ENCODE peak calls at places on chromosomes 1 and 21, in eight cellular contexts. One of them, this sample, is unnamed.
A peak's percentile ranks its signal among the peaks of the same experiment; 100 is the strongest.

GRCh38 chr1:197902131-197902453 is 338 bp upstream of the C1orf53 start:
- DNase-seq in left cardiac atrium: no peak
- DNase-seq in astrocyte of the spinal cord: no peak
- DNase-seq in AG10803: no peak
- DNase-seq in T-cell: no peak
- DNase-seq in activated gamma-delta T cell treated with Interleukin-2 at 50 U/mL for 16 hours: no peak
- DNase-seq in amygdala: no peak
- DNase-seq in activated CD4-positive, alpha-beta T cell treated with anti-CD3 and anti-CD28 coated beads, Interleukin-2, amount 10 ng/mL, durations not matched to agents 7 days and 5 days: no peak
- DNase-seq in this sample: no peak

GRCh38 chr1:167489581-167490340 is 28.6 kb downstream of the CD247 start:
- DNase-seq in left cardiac atrium: no peak
- DNase-seq in astrocyte of the spinal cord: no peak
- DNase-seq in AG10803: no peak
- DNase-seq in T-cell: peak; percentile 57
- DNase-seq in activated gamma-delta T cell treated with Interleukin-2 at 50 U/mL for 16 hours: peak; percentile 52
- DNase-seq in amygdala: no peak
- DNase-seq in activated CD4-positive, alpha-beta T cell treated with anti-CD3 and anti-CD28 coated beads, Interleukin-2, amount 10 ng/mL, durations not matched to agents 7 days and 5 days: peak; percentile 49
- DNase-seq in this sample: no peak

GRCh38 chr1:116325922-116326321 is 47.1 kb upstream of the ATP1A1 start:
- DNase-seq in left cardiac atrium: no peak
- DNase-seq in astrocyte of the spinal cord: no peak
- DNase-seq in AG10803: no peak
- DNase-seq in T-cell: peak; percentile 38
- DNase-seq in activated gamma-delta T cell treated with Interleukin-2 at 50 U/mL for 16 hours: peak; percentile 37
- DNase-seq in amygdala: no peak
- DNase-seq in activated CD4-positive, alpha-beta T cell treated with anti-CD3 and anti-CD28 coated beads, Interleukin-2, amount 10 ng/mL, durations not matched to agents 7 days and 5 days: peak; percentile 67
- DNase-seq in this sample: no peak

GRCh38 chr1:23585321-23586022 is 26.2 kb upstream of the ID3 start:
- DNase-seq in left cardiac atrium: no peak
- DNase-seq in astrocyte of the spinal cord: peak; percentile 94
- DNase-seq in AG10803: peak; percentile 99
- DNase-seq in T-cell: no peak
- DNase-seq in activated gamma-delta T cell treated with Interleukin-2 at 50 U/mL for 16 hours: no peak
- DNase-seq in amygdala: no peak
- DNase-seq in activated CD4-positive, alpha-beta T cell treated with anti-CD3 and anti-CD28 coated beads, Interleukin-2, amount 10 ng/mL, durations not matched to agents 7 days and 5 days: no peak
- DNase-seq in this sample: no peak

GRCh38 chr1:204660509-204660908 is 25.0 kb downstream of the LRRN2 start:
- DNase-seq in left cardiac atrium: no peak
- DNase-seq in astrocyte of the spinal cord: no peak
- DNase-seq in AG10803: peak; percentile 70
- DNase-seq in T-cell: no peak
- DNase-seq in activated gamma-delta T cell treated with Interleukin-2 at 50 U/mL for 16 hours: no peak
- DNase-seq in amygdala: no peak
- DNase-seq in activated CD4-positive, alpha-beta T cell treated with anti-CD3 and anti-CD28 coated beads, Interleukin-2, amount 10 ng/mL, durations not matched to agents 7 days and 5 days: no peak
- DNase-seq in this sample: no peak

GRCh38 chr1:1438531-1439381 is 3.3 kb downstream of the VWA1 start:
- DNase-seq in left cardiac atrium: no peak
- DNase-seq in astrocyte of the spinal cord: no peak
- DNase-seq in AG10803: no peak
- DNase-seq in T-cell: no peak
- DNase-seq in activated gamma-delta T cell treated with Interleukin-2 at 50 U/mL for 16 hours: no peak
- DNase-seq in amygdala: no peak
- DNase-seq in activated CD4-positive, alpha-beta T cell treated with anti-CD3 and anti-CD28 coated beads, Interleukin-2, amount 10 ng/mL, durations not matched to agents 7 days and 5 days: no peak
- DNase-seq in this sample: no peak

GRCh38 chr21:14010729-14011128 is 200.0 kb downstream of the LIPI start:
- DNase-seq in left cardiac atrium: no peak
- DNase-seq in astrocyte of the spinal cord: no peak
- DNase-seq in AG10803: no peak
- DNase-seq in T-cell: no peak
- DNase-seq in activated gamma-delta T cell treated with Interleukin-2 at 50 U/mL for 16 hours: no peak
- DNase-seq in amygdala: no peak
- DNase-seq in activated CD4-positive, alpha-beta T cell treated with anti-CD3 and anti-CD28 coated beads, Interleukin-2, amount 10 ng/mL, durations not matched to agents 7 days and 5 days: no peak
- DNase-seq in this sample: no peak

GRCh38 chr1:169528214-169529067 is 42.7 kb upstream of the SLC19A2 start:
- DNase-seq in left cardiac atrium: no peak
- DNase-seq in astrocyte of the spinal cord: no peak
- DNase-seq in AG10803: no peak
- DNase-seq in T-cell: no peak
- DNase-seq in activated gamma-delta T cell treated with Interleukin-2 at 50 U/mL for 16 hours: no peak
- DNase-seq in amygdala: no peak
- DNase-seq in activated CD4-positive, alpha-beta T cell treated with anti-CD3 and anti-CD28 coated beads, Interleukin-2, amount 10 ng/mL, durations not matched to agents 7 days and 5 days: no peak
- DNase-seq in this sample: no peak

GRCh38 chr1:235640580-235640979 is 9.0 kb downstream of the GNG4 start:
- DNase-seq in left cardiac atrium: no peak
- DNase-seq in astrocyte of the spinal cord: no peak
- DNase-seq in AG10803: no peak
- DNase-seq in T-cell: no peak
- DNase-seq in activated gamma-delta T cell treated with Interleukin-2 at 50 U/mL for 16 hours: no peak
- DNase-seq in amygdala: no peak
- DNase-seq in activated CD4-positive, alpha-beta T cell treated with anti-CD3 and anti-CD28 coated beads, Interleukin-2, amount 10 ng/mL, durations not matched to agents 7 days and 5 days: no peak
- DNase-seq in this sample: peak; percentile 4

GRCh38 chr1:98316286-98316685 is 345.2 kb upstream of the SNX7 start:
- DNase-seq in left cardiac atrium: no peak
- DNase-seq in astrocyte of the spinal cord: peak; percentile 68
- DNase-seq in AG10803: peak; percentile 17
- DNase-seq in T-cell: no peak
- DNase-seq in activated gamma-delta T cell treated with Interleukin-2 at 50 U/mL for 16 hours: no peak
- DNase-seq in amygdala: no peak
- DNase-seq in activated CD4-positive, alpha-beta T cell treated with anti-CD3 and anti-CD28 coated beads, Interleukin-2, amount 10 ng/mL, durations not matched to agents 7 days and 5 days: no peak
- DNase-seq in this sample: no peak

GRCh38 chr1:99674665-99675064 is 28.8 kb downstream of the PALMD start:
- DNase-seq in left cardiac atrium: no peak
- DNase-seq in astrocyte of the spinal cord: no peak
- DNase-seq in AG10803: no peak
- DNase-seq in T-cell: no peak
- DNase-seq in activated gamma-delta T cell treated with Interleukin-2 at 50 U/mL for 16 hours: no peak
- DNase-seq in amygdala: no peak
- DNase-seq in activated CD4-positive, alpha-beta T cell treated with anti-CD3 and anti-CD28 coated beads, Interleukin-2, amount 10 ng/mL, durations not matched to agents 7 days and 5 days: no peak
- DNase-seq in this sample: no peak

GRCh38 chr1:173062156-173062938 is 11.6 kb upstream of the TNFSF18 start:
- DNase-seq in left cardiac atrium: no peak
- DNase-seq in astrocyte of the spinal cord: peak; percentile 68
- DNase-seq in AG10803: peak; percentile 74
- DNase-seq in T-cell: no peak
- DNase-seq in activated gamma-delta T cell treated with Interleukin-2 at 50 U/mL for 16 hours: no peak
- DNase-seq in amygdala: no peak
- DNase-seq in activated CD4-positive, alpha-beta T cell treated with anti-CD3 and anti-CD28 coated beads, Interleukin-2, amount 10 ng/mL, durations not matched to agents 7 days and 5 days: no peak
- DNase-seq in this sample: no peak

GRCh38 chr1:62247391-62248168 is 52.9 kb downstream of the L1TD1 start:
- DNase-seq in left cardiac atrium: no peak
- DNase-seq in astrocyte of the spinal cord: no peak
- DNase-seq in AG10803: no peak
- DNase-seq in T-cell: no peak
- DNase-seq in activated gamma-delta T cell treated with Interleukin-2 at 50 U/mL for 16 hours: no peak
- DNase-seq in amygdala: no peak
- DNase-seq in activated CD4-positive, alpha-beta T cell treated with anti-CD3 and anti-CD28 coated beads, Interleukin-2, amount 10 ng/mL, durations not matched to agents 7 days and 5 days: no peak
- DNase-seq in this sample: no peak

GRCh38 chr1:32116531-32116930 is 8.7 kb downstream of the KPNA6 start:
- DNase-seq in left cardiac atrium: no peak
- DNase-seq in astrocyte of the spinal cord: no peak
- DNase-seq in AG10803: peak; percentile 37
- DNase-seq in T-cell: no peak
- DNase-seq in activated gamma-delta T cell treated with Interleukin-2 at 50 U/mL for 16 hours: no peak
- DNase-seq in amygdala: no peak
- DNase-seq in activated CD4-positive, alpha-beta T cell treated with anti-CD3 and anti-CD28 coated beads, Interleukin-2, amount 10 ng/mL, durations not matched to agents 7 days and 5 days: no peak
- DNase-seq in this sample: no peak

GRCh38 chr1:59183918-59184317 is 113.0 kb upstream of the FGGY start:
- DNase-seq in left cardiac atrium: no peak
- DNase-seq in astrocyte of the spinal cord: no peak
- DNase-seq in AG10803: no peak
- DNase-seq in T-cell: no peak
- DNase-seq in activated gamma-delta T cell treated with Interleukin-2 at 50 U/mL for 16 hours: no peak
- DNase-seq in amygdala: no peak
- DNase-seq in activated CD4-positive, alpha-beta T cell treated with anti-CD3 and anti-CD28 coated beads, Interleukin-2, amount 10 ng/mL, durations not matched to agents 7 days and 5 days: no peak
- DNase-seq in this sample: no peak

GRCh38 chr1:117613969-117614865 is 8.4 kb downstream of the TENT5C start:
- DNase-seq in left cardiac atrium: no peak
- DNase-seq in astrocyte of the spinal cord: no peak
- DNase-seq in AG10803: no peak
- DNase-seq in T-cell: no peak
- DNase-seq in activated gamma-delta T cell treated with Interleukin-2 at 50 U/mL for 16 hours: no peak
- DNase-seq in amygdala: no peak
- DNase-seq in activated CD4-positive, alpha-beta T cell treated with anti-CD3 and anti-CD28 coated beads, Interleukin-2, amount 10 ng/mL, durations not matched to agents 7 days and 5 days: no peak
- DNase-seq in this sample: no peak

GRCh38 chr1:218904401-218904800 is 269.3 kb upstream of the LYPLAL1 start:
- DNase-seq in left cardiac atrium: no peak
- DNase-seq in astrocyte of the spinal cord: no peak
- DNase-seq in AG10803: no peak
- DNase-seq in T-cell: no peak
- DNase-seq in activated gamma-delta T cell treated with Interleukin-2 at 50 U/mL for 16 hours: no peak
- DNase-seq in amygdala: no peak
- DNase-seq in activated CD4-positive, alpha-beta T cell treated with anti-CD3 and anti-CD28 coated beads, Interleukin-2, amount 10 ng/mL, durations not matched to agents 7 days and 5 days: no peak
- DNase-seq in this sample: no peak

GRCh38 chr1:186165303-186165702 is 209.8 kb downstream of the TPR start:
- DNase-seq in left cardiac atrium: no peak
- DNase-seq in astrocyte of the spinal cord: no peak
- DNase-seq in AG10803: no peak
- DNase-seq in T-cell: no peak
- DNase-seq in activated gamma-delta T cell treated with Interleukin-2 at 50 U/mL for 16 hours: no peak
- DNase-seq in amygdala: no peak
- DNase-seq in activated CD4-positive, alpha-beta T cell treated with anti-CD3 and anti-CD28 coated beads, Interleukin-2, amount 10 ng/mL, durations not matched to agents 7 days and 5 days: no peak
- DNase-seq in this sample: no peak

GRCh38 chr1:65949230-65949626 is 156.5 kb downstream of the PDE4B start:
- DNase-seq in left cardiac atrium: no peak
- DNase-seq in astrocyte of the spinal cord: no peak
- DNase-seq in AG10803: peak; percentile 48
- DNase-seq in T-cell: no peak
- DNase-seq in activated gamma-delta T cell treated with Interleukin-2 at 50 U/mL for 16 hours: no peak
- DNase-seq in amygdala: no peak
- DNase-seq in activated CD4-positive, alpha-beta T cell treated with anti-CD3 and anti-CD28 coated beads, Interleukin-2, amount 10 ng/mL, durations not matched to agents 7 days and 5 days: no peak
- DNase-seq in this sample: peak; percentile 70

GRCh38 chr1:208525417-208525816 is 281.2 kb upstream of the PLXNA2 start:
- DNase-seq in left cardiac atrium: no peak
- DNase-seq in astrocyte of the spinal cord: no peak
- DNase-seq in AG10803: no peak
- DNase-seq in T-cell: no peak
- DNase-seq in activated gamma-delta T cell treated with Interleukin-2 at 50 U/mL for 16 hours: no peak
- DNase-seq in amygdala: no peak
- DNase-seq in activated CD4-positive, alpha-beta T cell treated with anti-CD3 and anti-CD28 coated beads, Interleukin-2, amount 10 ng/mL, durations not matched to agents 7 days and 5 days: no peak
- DNase-seq in this sample: no peak

GRCh38 chr21:45152265-45152746 is 77.9 kb downstream of the ADARB1 start:
- DNase-seq in left cardiac atrium: peak; percentile 39
- DNase-seq in astrocyte of the spinal cord: peak; percentile 26
- DNase-seq in AG10803: no peak
- DNase-seq in T-cell: peak; percentile 60
- DNase-seq in activated gamma-delta T cell treated with Interleukin-2 at 50 U/mL for 16 hours: peak; percentile 67
- DNase-seq in amygdala: no peak
- DNase-seq in activated CD4-positive, alpha-beta T cell treated with anti-CD3 and anti-CD28 coated beads, Interleukin-2, amount 10 ng/mL, durations not matched to agents 7 days and 5 days: peak; percentile 80
- DNase-seq in this sample: peak; percentile 50

GRCh38 chr21:31900121-31900895 is 27.5 kb downstream of the HUNK start:
- DNase-seq in left cardiac atrium: no peak
- DNase-seq in astrocyte of the spinal cord: no peak
- DNase-seq in AG10803: no peak
- DNase-seq in T-cell: no peak
- DNase-seq in activated gamma-delta T cell treated with Interleukin-2 at 50 U/mL for 16 hours: no peak
- DNase-seq in amygdala: no peak
- DNase-seq in activated CD4-positive, alpha-beta T cell treated with anti-CD3 and anti-CD28 coated beads, Interleukin-2, amount 10 ng/mL, durations not matched to agents 7 days and 5 days: no peak
- DNase-seq in this sample: peak; percentile 75

GRCh38 chr1:192817202-192817601 is 8.4 kb downstream of the RGS2 start:
- DNase-seq in left cardiac atrium: no peak
- DNase-seq in astrocyte of the spinal cord: no peak
- DNase-seq in AG10803: no peak
- DNase-seq in T-cell: no peak
- DNase-seq in activated gamma-delta T cell treated with Interleukin-2 at 50 U/mL for 16 hours: no peak
- DNase-seq in amygdala: no peak
- DNase-seq in activated CD4-positive, alpha-beta T cell treated with anti-CD3 and anti-CD28 coated beads, Interleukin-2, amount 10 ng/mL, durations not matched to agents 7 days and 5 days: no peak
- DNase-seq in this sample: no peak

GRCh38 chr1:212950243-212951057 is at the start of gene VASH2:
- DNase-seq in left cardiac atrium: peak; percentile 90
- DNase-seq in astrocyte of the spinal cord: peak; percentile 82
- DNase-seq in AG10803: peak; percentile 41
- DNase-seq in T-cell: peak; percentile 36
- DNase-seq in activated gamma-delta T cell treated with Interleukin-2 at 50 U/mL for 16 hours: peak; percentile 22
- DNase-seq in amygdala: peak; percentile 80
- DNase-seq in activated CD4-positive, alpha-beta T cell treated with anti-CD3 and anti-CD28 coated beads, Interleukin-2, amount 10 ng/mL, durations not matched to agents 7 days and 5 days: peak; percentile 73
- DNase-seq in this sample: peak; percentile 75

GRCh38 chr1:246797597-246797996 is 73.4 kb downstream of the SCCPDH start:
- DNase-seq in left cardiac atrium: no peak
- DNase-seq in astrocyte of the spinal cord: no peak
- DNase-seq in AG10803: no peak
- DNase-seq in T-cell: no peak
- DNase-seq in activated gamma-delta T cell treated with Interleukin-2 at 50 U/mL for 16 hours: no peak
- DNase-seq in amygdala: no peak
- DNase-seq in activated CD4-positive, alpha-beta T cell treated with anti-CD3 and anti-CD28 coated beads, Interleukin-2, amount 10 ng/mL, durations not matched to agents 7 days and 5 days: no peak
- DNase-seq in this sample: no peak

GRCh38 chr21:16302851-16303282 is 573.1 kb downstream of the USP25 start:
- DNase-seq in left cardiac atrium: peak; percentile 50
- DNase-seq in astrocyte of the spinal cord: peak; percentile 79
- DNase-seq in AG10803: peak; percentile 64
- DNase-seq in T-cell: no peak
- DNase-seq in activated gamma-delta T cell treated with Interleukin-2 at 50 U/mL for 16 hours: no peak
- DNase-seq in amygdala: no peak
- DNase-seq in activated CD4-positive, alpha-beta T cell treated with anti-CD3 and anti-CD28 coated beads, Interleukin-2, amount 10 ng/mL, durations not matched to agents 7 days and 5 days: no peak
- DNase-seq in this sample: no peak

GRCh38 chr1:3372317-3372716 is 82.1 kb upstream of the ARHGEF16 start:
- DNase-seq in left cardiac atrium: no peak
- DNase-seq in astrocyte of the spinal cord: no peak
- DNase-seq in AG10803: no peak
- DNase-seq in T-cell: no peak
- DNase-seq in activated gamma-delta T cell treated with Interleukin-2 at 50 U/mL for 16 hours: peak; percentile 24
- DNase-seq in amygdala: no peak
- DNase-seq in activated CD4-positive, alpha-beta T cell treated with anti-CD3 and anti-CD28 coated beads, Interleukin-2, amount 10 ng/mL, durations not matched to agents 7 days and 5 days: peak; percentile 38
- DNase-seq in this sample: no peak

GRCh38 chr1:211965108-211965805 is 70.1 kb downstream of the INTS7 start:
- DNase-seq in left cardiac atrium: no peak
- DNase-seq in astrocyte of the spinal cord: no peak
- DNase-seq in AG10803: no peak
- DNase-seq in T-cell: no peak
- DNase-seq in activated gamma-delta T cell treated with Interleukin-2 at 50 U/mL for 16 hours: no peak
- DNase-seq in amygdala: no peak
- DNase-seq in activated CD4-positive, alpha-beta T cell treated with anti-CD3 and anti-CD28 coated beads, Interleukin-2, amount 10 ng/mL, durations not matched to agents 7 days and 5 days: no peak
- DNase-seq in this sample: no peak

GRCh38 chr1:119463569-119463968 is 43.4 kb upstream of the HSD3B1 start:
- DNase-seq in left cardiac atrium: no peak
- DNase-seq in astrocyte of the spinal cord: no peak
- DNase-seq in AG10803: no peak
- DNase-seq in T-cell: no peak
- DNase-seq in activated gamma-delta T cell treated with Interleukin-2 at 50 U/mL for 16 hours: no peak
- DNase-seq in amygdala: no peak
- DNase-seq in activated CD4-positive, alpha-beta T cell treated with anti-CD3 and anti-CD28 coated beads, Interleukin-2, amount 10 ng/mL, durations not matched to agents 7 days and 5 days: no peak
- DNase-seq in this sample: no peak

GRCh38 chr1:154808261-154808908 is 61.7 kb downstream of the KCNN3 start:
- DNase-seq in left cardiac atrium: no peak
- DNase-seq in astrocyte of the spinal cord: no peak
- DNase-seq in AG10803: no peak
- DNase-seq in T-cell: no peak
- DNase-seq in activated gamma-delta T cell treated with Interleukin-2 at 50 U/mL for 16 hours: no peak
- DNase-seq in amygdala: no peak
- DNase-seq in activated CD4-positive, alpha-beta T cell treated with anti-CD3 and anti-CD28 coated beads, Interleukin-2, amount 10 ng/mL, durations not matched to agents 7 days and 5 days: no peak
- DNase-seq in this sample: no peak

GRCh38 chr1:2853711-2854110 is 52.2 kb upstream of the TTC34 start:
- DNase-seq in left cardiac atrium: peak; percentile 10
- DNase-seq in astrocyte of the spinal cord: no peak
- DNase-seq in AG10803: no peak
- DNase-seq in T-cell: no peak
- DNase-seq in activated gamma-delta T cell treated with Interleukin-2 at 50 U/mL for 16 hours: no peak
- DNase-seq in amygdala: no peak
- DNase-seq in activated CD4-positive, alpha-beta T cell treated with anti-CD3 and anti-CD28 coated beads, Interleukin-2, amount 10 ng/mL, durations not matched to agents 7 days and 5 days: no peak
- DNase-seq in this sample: no peak

GRCh38 chr1:64857347-64857746 is 109.0 kb downstream of the JAK1 start:
- DNase-seq in left cardiac atrium: no peak
- DNase-seq in astrocyte of the spinal cord: no peak
- DNase-seq in AG10803: no peak
- DNase-seq in T-cell: no peak
- DNase-seq in activated gamma-delta T cell treated with Interleukin-2 at 50 U/mL for 16 hours: no peak
- DNase-seq in amygdala: no peak
- DNase-seq in activated CD4-positive, alpha-beta T cell treated with anti-CD3 and anti-CD28 coated beads, Interleukin-2, amount 10 ng/mL, durations not matched to agents 7 days and 5 days: no peak
- DNase-seq in this sample: no peak

GRCh38 chr21:15330872-15331271 is 266.1 kb upstream of the NRIP1 start:
- DNase-seq in left cardiac atrium: no peak
- DNase-seq in astrocyte of the spinal cord: no peak
- DNase-seq in AG10803: no peak
- DNase-seq in T-cell: no peak
- DNase-seq in activated gamma-delta T cell treated with Interleukin-2 at 50 U/mL for 16 hours: no peak
- DNase-seq in amygdala: no peak
- DNase-seq in activated CD4-positive, alpha-beta T cell treated with anti-CD3 and anti-CD28 coated beads, Interleukin-2, amount 10 ng/mL, durations not matched to agents 7 days and 5 days: no peak
- DNase-seq in this sample: no peak

This sample was measured in transverse colon.